ENCODE peak calls at places on chromosomes 16 and 17, in six cellular contexts. Q, X, S, K, B and O are unnamed samples.

GRCh38 chr17:6413073-6413472 is 21.8 kb downstream of the AIPL1 start:
- DNase-seq in K (peak), Q (peak), B (peak), X (peak), S (peak), O (no peak)

GRCh38 chr17:5135726-5136579 is 20.1 kb downstream of the USP6 start:
- DNase-seq in X (no peak), K (no peak), B (no peak), Q (no peak), S (no peak), O (no peak)

GRCh38 chr16:86718118-86718517 is 139.8 kb downstream of the FOXL1 start:
- DNase-seq in K (no peak), X (no peak), S (no peak), B (no peak), Q (peak), O (no peak)

GRCh38 chr16:86227801-86228200 is 282.5 kb upstream of the FOXF1 start:
- DNase-seq in S (no peak), K (no peak), X (no peak), Q (no peak), B (no peak), O (no peak)

GRCh38 chr17:51000835-51001638 is 119.6 kb downstream of the SPAG9 start:
- DNase-seq in K (peak), Q (peak), X (no peak), S (peak), B (peak), O (peak)

GRCh38 chr16:4902038-4902437 is 34.9 kb downstream of the PPL start:
- DNase-seq in K (no peak), S (no peak), X (no peak), B (no peak), Q (no peak), O (no peak)

GRCh38 chr16:81702506-81702905 is 76.6 kb upstream of the PLCG2 start:
- DNase-seq in B (no peak), S (no peak), X (no peak), Q (no peak), K (no peak), O (no peak)

GRCh38 chr17:74644419-74644818 is 20.9 kb upstream of the CD300E start:
- DNase-seq in B (no peak), S (no peak), Q (no peak), X (no peak), K (no peak), O (no peak)

GRCh38 chr16:65062736-65063583 is 58.9 kb downstream of the CDH11 start:
- DNase-seq in K (no peak), Q (no peak), B (no peak), S (no peak), X (no peak), O (no peak)

GRCh38 chr16:4603624-4604170 is 11.0 kb downstream of the UBALD1 start:
- DNase-seq in K (no peak), S (no peak), B (no peak), Q (no peak), X (no peak), O (no peak)

GRCh38 chr17:47812146-47812920 is 9.3 kb downstream of the OSBPL7 start:
- DNase-seq in S (no peak), Q (no peak), X (no peak), B (no peak), K (no peak), O (no peak)

GRCh38 chr17:61458491-61459433 is 6.5 kb downstream of the TBX4 start:
- DNase-seq in X (no peak), S (peak), K (no peak), B (no peak), Q (no peak), O (no peak)

GRCh38 chr16:76926042-76926441 is 264.9 kb upstream of the MON1B start:
- DNase-seq in K (no peak), X (no peak), B (no peak), S (no peak), Q (no peak), O (no peak)

GRCh38 chr16:84988328-84989080 is 22.8 kb downstream of the ZDHHC7 start:
- DNase-seq in X (no peak), B (no peak), Q (no peak), K (no peak), S (no peak), O (no peak)

GRCh38 chr17:39404542-39405378 is 3.3 kb upstream of the FBXL20 start:
- DNase-seq in S (no peak), K (no peak), B (no peak), X (peak), Q (peak), O (no peak)

GRCh38 chr17:69729937-69730336 is 315.4 kb downstream of the MAP2K6 start:
- DNase-seq in S (no peak), X (no peak), K (no peak), B (no peak), Q (no peak), O (no peak)

GRCh38 chr17:31155208-31155810 is 60.5 kb downstream of the NF1 start:
- DNase-seq in X (no peak), S (no peak), K (no peak), Q (no peak), B (no peak), O (no peak)

GRCh38 chr16:89815639-89816348 is 653 bp downstream of the FANCA start:
- DNase-seq in Q (no peak), B (no peak), S (peak), X (no peak), K (no peak), O (no peak)

DNA sequence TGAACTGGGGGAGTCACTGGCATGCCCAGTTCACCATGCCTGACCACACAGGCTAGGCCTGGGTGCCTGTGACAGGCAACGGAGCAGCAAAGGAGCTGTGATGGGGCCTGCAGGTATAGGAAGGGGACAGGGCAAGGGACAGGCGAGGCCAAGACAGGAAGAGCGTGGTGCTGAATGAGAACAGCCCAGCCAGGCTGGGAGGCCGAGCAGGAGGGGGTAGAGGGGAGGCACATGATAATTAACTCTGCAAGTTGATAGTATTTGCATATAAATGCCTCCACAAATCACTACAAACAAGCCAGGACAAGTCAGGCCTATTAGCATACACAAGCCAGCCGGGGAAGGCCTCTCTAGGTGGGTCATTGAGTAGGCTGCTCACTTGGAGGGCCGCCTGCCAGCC is 7.8 kb downstream of the ZFHX3 start:
- DNase-seq in K (no peak), S (peak), B (no peak), X (no peak), Q (no peak), O (no peak)
- TF ChIP-seq EZH2 in K (no peak), S (no peak), B (no peak), X (no peak), Q (no peak), O (no peak)

GRCh38 chr16:22335668-22336246 is 38.5 kb downstream of the POLR3E start:
- DNase-seq in X (no peak), K (no peak), B (no peak), S (no peak), Q (no peak), O (no peak)
- TF ChIP-seq POLR2AphosphoS5 in X (peak), K (peak), B (no peak), S (no peak), Q (no peak), O (no peak)

DNA sequence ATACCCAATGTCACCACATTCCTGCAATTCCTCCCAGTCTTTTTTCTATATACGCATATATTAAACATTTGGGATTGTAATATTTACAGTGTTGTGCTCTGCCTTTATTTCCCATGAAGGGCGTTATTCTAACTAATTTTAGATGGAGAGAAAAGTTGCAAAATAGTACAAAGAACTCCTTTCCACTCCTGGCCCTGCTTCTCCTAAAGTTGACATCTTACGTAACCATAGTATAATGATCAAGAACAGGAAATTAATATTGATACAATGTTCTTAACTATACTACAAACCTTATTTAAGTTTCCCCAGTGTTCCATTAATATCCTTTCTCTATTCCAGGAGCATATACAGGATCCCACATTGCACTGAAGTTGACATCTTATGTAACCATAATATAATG is 46.3 kb downstream of the TK2 start:
- DNase-seq in K (no peak), Q (no peak), B (no peak), X (no peak), S (no peak), O (no peak)
- TF ChIP-seq EZH2 in K (no peak), Q (no peak), B (no peak), X (no peak), S (no peak), O (no peak)

GRCh38 chr17:59154721-59155438 is at the start of gene SKA2:
- DNase-seq in B (no peak), K (no peak), S (peak), X (peak), Q (no peak), O (no peak)
- TF ChIP-seq POLR2AphosphoS5 in B (peak), K (peak), S (peak), X (peak), Q (no peak), O (peak)

DNA sequence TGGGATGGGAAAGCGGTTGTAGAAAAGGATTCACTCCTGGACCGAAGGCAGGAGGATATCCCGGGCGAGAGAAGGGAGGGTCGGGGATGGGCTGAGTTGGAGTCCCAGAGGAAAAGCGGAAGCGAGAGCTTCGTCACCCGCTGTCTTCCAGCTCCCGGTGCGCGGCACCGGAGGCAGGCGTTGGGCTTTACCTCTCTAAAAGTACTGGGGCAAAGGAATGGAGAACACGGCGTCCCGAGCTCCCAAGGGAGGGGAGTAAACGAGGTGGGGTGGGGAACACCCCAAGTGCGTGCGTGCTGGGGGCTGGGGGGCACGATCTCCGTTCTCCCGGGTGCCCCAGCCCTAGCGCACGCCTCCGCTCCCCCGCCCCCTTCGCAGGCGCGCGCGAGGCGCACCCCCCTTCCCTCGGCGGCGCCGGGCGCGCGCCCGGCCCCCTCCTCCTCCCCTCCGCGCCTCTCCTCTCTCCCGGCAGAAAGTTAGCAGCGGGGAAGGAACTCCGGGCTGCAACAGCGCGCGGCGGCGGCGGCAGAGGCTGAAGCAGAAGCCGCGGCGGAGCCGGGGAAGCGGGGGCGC is at the start of gene HS3ST4:
- DNase-seq in K (no peak), S (peak), Q (no peak), B (no peak), X (no peak), O (no peak)
- TF ChIP-seq EZH2 in K (peak), S (no peak), Q (no peak), B (no peak), X (no peak), O (no peak)

DNA sequence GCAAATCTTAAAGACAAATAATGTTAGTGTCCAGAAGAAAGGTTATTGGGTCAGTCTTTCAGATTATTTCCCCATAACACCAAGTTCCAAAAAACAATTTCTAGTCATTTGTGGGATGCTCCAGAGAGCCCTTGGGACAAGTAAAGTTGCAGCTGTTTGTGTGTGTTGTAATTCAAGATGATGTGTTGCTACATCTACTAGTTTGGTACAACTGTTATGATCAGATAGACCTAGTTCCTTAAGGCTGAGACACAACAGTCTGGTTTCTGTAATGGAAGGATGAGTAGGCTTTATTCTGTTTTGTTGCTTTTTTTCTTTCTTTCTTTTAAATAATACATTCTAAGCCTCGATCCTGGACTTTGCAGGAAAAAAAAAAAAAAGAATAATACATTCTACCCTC is 41.9 kb downstream of the PIGL start:
- DNase-seq in S (no peak), B (no peak), Q (no peak), K (no peak), X (no peak), O (no peak)
- TF ChIP-seq POLR2AphosphoS5 in S (no peak), B (no peak), Q (no peak), K (no peak), X (no peak), O (no peak)

GRCh38 chr17:42285346-42286050 is 2.8 kb upstream of the STAT5A start:
- DNase-seq in Q (no peak), B (no peak), S (no peak), X (no peak), K (no peak), O (no peak)

GRCh38 chr17:42286411-42287295 is 1.6 kb upstream of the STAT5A start:
- DNase-seq in B (no peak), S (no peak), X (no peak), K (no peak), Q (no peak), O (no peak)

GRCh38 chr17:42288078-42288984 is at the start of gene STAT5A:
- DNase-seq in B (no peak), Q (peak), X (peak), S (peak), K (peak), O (no peak)

GRCh38 chr17:42288985-42289862 is 926 bp downstream of the STAT5A start:
- DNase-seq in Q (no peak), X (peak), K (no peak), S (peak), B (no peak), O (no peak)

GRCh38 chr17:42287305-42288077 is 807 bp upstream of the STAT5A start:
- DNase-seq in B (no peak), S (peak), X (no peak), K (no peak), Q (peak), O (no peak)
- TF ChIP-seq EZH2 in B (no peak), S (no peak), X (no peak), K (no peak), Q (no peak), O (no peak)